ENCODE peak calls at places on chromosomes 1 and 21, in seven cellular contexts. Z, W, U, O, A, V and E are unnamed samples.

GRCh38 chr1:218646288-218646687 is 301.2 kb downstream of the TGFB2 start:
- DNase-seq in Z (no peak), W (no peak), U (no peak), O (no peak), A (no peak), V (no peak), E (no peak)

GRCh38 chr1:199774433-199775089 is 252.9 kb upstream of the NR5A2 start:
- DNase-seq in Z (peak), W (no peak), U (no peak), O (peak), A (no peak), V (no peak), E (no peak)

GRCh38 chr21:45022348-45022675 is 52.1 kb upstream of the ADARB1 start:
- DNase-seq in Z (no peak), W (no peak), U (no peak), O (no peak), A (peak), V (no peak), E (no peak)

GRCh38 chr1:160284220-160284781 is 632 bp downstream of the PEX19 start:
- DNase-seq in Z (peak), W (peak), U (no peak), O (peak), A (peak), V (peak), E (no peak)

GRCh38 chr1:200473698-200474371 is 64.0 kb upstream of the ZNF281 start:
- DNase-seq in Z (no peak), W (peak), U (no peak), O (no peak), A (no peak), V (peak), E (peak)

GRCh38 chr1:71053146-71053545 is 5.5 kb upstream of the PTGER3 start:
- DNase-seq in Z (peak), W (no peak), U (no peak), O (no peak), A (no peak), V (no peak), E (no peak)

GRCh38 chr1:6831368-6831767 is 46.1 kb downstream of the CAMTA1 start:
- DNase-seq in Z (peak), W (peak), U (no peak), O (no peak), A (no peak), V (peak), E (no peak)

GRCh38 chr1:157944666-157945280 is 48.7 kb upstream of the KIRREL1 start:
- DNase-seq in Z (no peak), W (no peak), U (no peak), O (no peak), A (peak), V (no peak), E (no peak)

GRCh38 chr1:40508375-40509341 is at the start of gene EXO5:
- DNase-seq in Z (peak), W (peak), U (peak), O (peak), A (peak), V (peak), E (peak)

GRCh38 chr1:22447581-22448215 is 4.0 kb upstream of the ZBTB40 start:
- DNase-seq in Z (peak), W (peak), U (no peak), O (peak), A (no peak), V (peak), E (no peak)

GRCh38 chr21:18493420-18493819 is 89.8 kb upstream of the TMPRSS15 start:
- DNase-seq in Z (peak), W (peak), U (no peak), O (peak), A (peak), V (no peak), E (no peak)

GRCh38 chr1:119440908-119441307 is 26.0 kb downstream of the HSD3B2 start:
- DNase-seq in Z (no peak), W (no peak), U (no peak), O (no peak), A (no peak), V (no peak), E (no peak)

GRCh38 chr1:199550384-199551067 is 477.0 kb upstream of the NR5A2 start:
- DNase-seq in Z (peak), W (peak), U (no peak), O (no peak), A (peak), V (peak), E (no peak)

GRCh38 chr1:201718346-201719202 is 110.4 kb upstream of the IPO9 start:
- DNase-seq in Z (no peak), W (no peak), U (no peak), O (no peak), A (no peak), V (no peak), E (no peak)

GRCh38 chr1:15364740-15365139 is 44.9 kb upstream of the EFHD2 start:
- DNase-seq in Z (peak), W (no peak), U (no peak), O (peak), A (no peak), V (no peak), E (no peak)

GRCh38 chr1:32627596-32628162 is 22.7 kb downstream of the ZBTB8OS start:
- DNase-seq in Z (no peak), W (peak), U (no peak), O (no peak), A (no peak), V (no peak), E (peak)

GRCh38 chr1:228758451-228758850 is 23.2 kb downstream of the RHOU start:
- DNase-seq in Z (no peak), W (no peak), U (no peak), O (no peak), A (no peak), V (no peak), E (no peak)

GRCh38 chr1:94661431-94661830 is 119.9 kb upstream of the F3 start:
- DNase-seq in Z (no peak), W (peak), U (no peak), O (no peak), A (no peak), V (no peak), E (no peak)

GRCh38 chr1:52365091-52365745 is 787 bp downstream of the CC2D1B start:
- DNase-seq in Z (peak), W (peak), U (peak), O (peak), A (peak), V (peak), E (no peak)

GRCh38 chr1:116128669-116129068 is 17.5 kb downstream of the MAB21L3 start:
- DNase-seq in Z (no peak), W (no peak), U (no peak), O (no peak), A (no peak), V (no peak), E (no peak)

GRCh38 chr1:198612471-198613265 is 26.2 kb upstream of the PTPRC start:
- DNase-seq in Z (no peak), W (no peak), U (no peak), O (no peak), A (no peak), V (no peak), E (no peak)

GRCh38 chr1:5408401-5408800 is 583.8 kb downstream of the NPHP4 start:
- DNase-seq in Z (no peak), W (no peak), U (no peak), O (no peak), A (no peak), V (no peak), E (no peak)

GRCh38 chr1:56520202-56520601 is 59.2 kb downstream of the PLPP3 start:
- DNase-seq in Z (peak), W (no peak), U (no peak), O (peak), A (no peak), V (no peak), E (no peak)

GRCh38 chr1:228987736-228988506 is 252.6 kb downstream of the RHOU start:
- DNase-seq in Z (no peak), W (no peak), U (no peak), O (no peak), A (no peak), V (no peak), E (no peak)

GRCh38 chr1:33002006-33002405 is 34.7 kb downstream of the AK2 start:
- DNase-seq in Z (no peak), W (no peak), U (no peak), O (no peak), A (no peak), V (no peak), E (no peak)

GRCh38 chr1:10632691-10633090 is 157.9 kb downstream of the PEX14 start:
- DNase-seq in Z (no peak), W (no peak), U (no peak), O (no peak), A (no peak), V (no peak), E (no peak)

GRCh38 chr1:110390096-110390495 is 730 bp downstream of the SLC16A4 start:
- DNase-seq in Z (peak), W (peak), U (peak), O (peak), A (peak), V (peak), E (no peak)

GRCh38 chr1:24996983-24997893 is 67.2 kb upstream of the RUNX3 start:
- DNase-seq in Z (no peak), W (no peak), U (no peak), O (no peak), A (no peak), V (no peak), E (peak)

GRCh38 chr1:19163261-19163660 is 46.8 kb downstream of the UBR4 start:
- DNase-seq in Z (peak), W (peak), U (no peak), O (no peak), A (no peak), V (peak), E (no peak)

DNA sequence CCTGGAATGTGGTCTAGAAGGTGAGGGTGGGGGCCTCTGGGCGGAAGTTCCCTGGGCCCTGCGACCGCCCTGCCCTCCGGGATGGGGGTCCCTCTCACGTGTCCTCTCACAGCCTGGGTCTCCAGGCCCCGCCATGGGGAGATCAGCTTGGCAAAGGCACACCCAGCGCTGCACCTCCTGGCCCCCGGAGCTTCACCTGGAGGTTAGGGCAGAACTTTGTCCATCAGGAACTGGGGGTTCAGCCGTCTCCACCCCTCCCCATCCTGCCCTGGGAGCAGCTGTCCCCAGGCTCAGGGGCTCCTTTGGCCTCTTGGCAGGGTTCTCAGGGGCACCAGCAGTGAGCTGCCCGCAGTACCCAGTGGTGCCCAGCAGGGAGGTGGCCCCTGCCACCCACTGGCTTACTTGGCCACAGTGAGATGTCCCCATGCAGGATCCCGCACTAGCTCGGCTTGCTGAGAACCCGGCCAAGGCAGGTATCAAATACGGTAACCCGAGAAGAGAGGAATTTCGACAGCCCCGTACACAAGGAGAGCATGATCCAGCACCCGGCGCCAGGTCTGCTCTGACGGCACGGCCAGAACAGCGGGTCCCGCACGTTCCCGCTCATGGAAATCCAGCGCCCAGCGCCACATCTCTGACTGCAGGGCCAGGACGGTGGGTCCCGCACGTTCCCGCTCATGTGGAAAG is 36.7 kb downstream of the RRP1 start:
- DNase-seq in Z (no peak), W (no peak), U (no peak), O (no peak), A (no peak), V (no peak), E (no peak)
- TF ChIP-seq CTCF in Z (peak), W (peak), U (peak), O (peak), A (no peak), V (peak), E (peak)

DNA sequence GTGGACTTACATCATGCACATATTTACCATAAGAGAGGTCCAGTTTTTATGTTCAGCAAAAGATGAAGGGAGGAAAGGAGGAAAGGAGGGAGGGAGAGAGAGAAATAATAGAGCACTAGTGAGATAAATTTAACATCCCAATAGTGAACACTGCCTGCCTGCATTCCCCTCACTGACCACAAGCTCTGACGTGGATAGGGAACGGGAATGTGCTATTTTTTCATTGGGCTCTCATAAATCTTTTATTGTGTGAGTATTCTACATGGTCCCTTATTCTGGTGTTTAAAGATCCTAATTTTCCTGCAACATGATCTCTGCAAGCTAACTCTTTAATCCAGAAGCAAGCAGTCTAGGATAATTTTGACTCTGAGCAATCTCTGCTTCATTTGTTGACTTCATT is 82.2 kb downstream of the TTC3 start:
- DNase-seq in Z (no peak), W (peak), U (no peak), O (no peak), A (no peak), V (no peak), E (no peak)
- TF ChIP-seq CTCF in Z (no peak), W (no peak), U (no peak), O (no peak), A (no peak), V (no peak), E (no peak)

DNA sequence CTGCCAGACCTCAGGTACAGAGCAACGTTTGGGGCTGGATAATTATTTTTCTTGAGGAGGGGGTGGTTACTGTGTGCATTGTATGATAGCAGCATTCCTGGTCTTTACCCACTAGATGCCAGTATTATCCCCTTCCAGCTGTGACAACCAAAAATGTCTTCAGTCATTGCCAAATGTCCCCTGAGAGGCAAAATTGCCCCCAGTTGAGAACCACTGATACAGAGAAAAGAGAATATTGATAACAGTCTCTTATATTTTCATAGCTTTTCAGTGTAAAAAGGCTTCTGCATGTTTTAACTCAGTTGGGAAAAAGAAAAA is 51.8 kb upstream of the SYT14 start:
- DNase-seq in Z (no peak), W (no peak), U (no peak), O (no peak), A (no peak), V (no peak), E (no peak)
- TF ChIP-seq CTCF in Z (peak), W (peak), U (no peak), O (no peak), A (peak), V (peak), E (no peak)

DNA sequence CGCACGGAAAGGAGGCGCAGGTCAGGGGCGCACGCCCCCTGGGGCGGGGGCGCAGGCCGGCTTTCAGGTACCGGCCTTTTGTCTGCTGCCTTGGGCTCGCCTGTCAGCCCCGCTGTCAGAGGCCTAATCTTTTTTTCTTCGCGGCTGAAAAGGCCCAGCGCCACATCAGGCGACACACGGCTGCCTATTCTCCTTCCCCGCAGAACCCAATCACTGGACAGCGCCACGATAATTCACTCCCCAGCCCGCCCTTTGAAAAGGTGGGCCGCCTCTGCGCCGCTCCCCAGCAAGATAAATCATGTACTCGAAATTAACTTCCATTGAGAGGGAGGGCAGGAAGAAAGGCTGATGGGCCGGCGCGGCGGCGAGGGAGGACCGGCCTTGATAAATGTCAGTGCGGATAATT is 42.6 kb downstream of the PRDM16 start:
- DNase-seq in Z (no peak), W (no peak), U (no peak), O (no peak), A (no peak), V (no peak), E (no peak)
- TF ChIP-seq CTCF in Z (no peak), W (no peak), U (no peak), O (no peak), A (no peak), V (no peak), E (no peak)

DNA sequence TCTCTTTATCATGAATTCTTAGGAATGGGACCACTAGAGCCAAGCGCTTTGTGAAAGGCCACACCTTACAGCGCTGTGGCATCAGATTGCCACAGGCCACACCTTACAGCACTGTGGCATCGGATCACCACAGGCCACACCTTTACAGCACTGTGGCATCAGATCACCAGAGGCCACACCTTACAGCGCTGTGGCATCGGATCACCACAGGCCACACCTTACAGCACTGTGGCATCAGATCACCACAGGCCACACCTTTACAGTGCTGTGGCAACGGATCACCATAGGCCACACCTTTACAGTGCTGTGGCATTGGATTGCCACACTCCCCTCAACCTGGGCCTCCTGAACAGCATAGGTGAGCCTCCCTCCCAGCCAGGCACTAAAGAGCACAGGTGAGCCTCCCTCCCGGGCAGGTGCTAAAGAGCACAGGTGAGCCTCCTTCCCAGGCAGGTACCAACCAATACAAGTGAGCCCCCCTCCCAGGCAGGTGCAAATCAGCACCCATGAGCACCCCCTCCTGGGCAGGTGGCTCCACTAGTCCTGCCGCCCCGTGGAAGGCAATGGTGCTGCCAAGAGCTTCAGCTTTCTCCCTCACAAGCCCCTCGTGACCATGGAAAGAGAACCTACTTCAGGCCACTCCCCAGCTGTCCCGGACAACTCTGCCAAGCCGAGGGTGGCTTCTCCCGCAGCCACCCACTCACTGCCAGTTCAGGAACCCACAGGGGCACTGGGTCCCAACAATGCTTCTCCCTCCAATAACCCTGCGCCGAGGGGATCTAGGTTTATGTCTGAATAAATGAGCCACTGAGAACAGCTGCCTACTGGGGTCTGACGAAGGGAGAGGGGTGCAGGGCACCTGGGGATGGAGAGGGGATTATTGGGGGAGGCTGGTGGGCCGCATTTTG is 46.7 kb downstream of the PRDM15 start:
- DNase-seq in Z (no peak), W (no peak), U (no peak), O (no peak), A (no peak), V (no peak), E (no peak)
- TF ChIP-seq CTCF in Z (no peak), W (no peak), U (no peak), O (no peak), A (no peak), V (no peak), E (no peak)

DNA sequence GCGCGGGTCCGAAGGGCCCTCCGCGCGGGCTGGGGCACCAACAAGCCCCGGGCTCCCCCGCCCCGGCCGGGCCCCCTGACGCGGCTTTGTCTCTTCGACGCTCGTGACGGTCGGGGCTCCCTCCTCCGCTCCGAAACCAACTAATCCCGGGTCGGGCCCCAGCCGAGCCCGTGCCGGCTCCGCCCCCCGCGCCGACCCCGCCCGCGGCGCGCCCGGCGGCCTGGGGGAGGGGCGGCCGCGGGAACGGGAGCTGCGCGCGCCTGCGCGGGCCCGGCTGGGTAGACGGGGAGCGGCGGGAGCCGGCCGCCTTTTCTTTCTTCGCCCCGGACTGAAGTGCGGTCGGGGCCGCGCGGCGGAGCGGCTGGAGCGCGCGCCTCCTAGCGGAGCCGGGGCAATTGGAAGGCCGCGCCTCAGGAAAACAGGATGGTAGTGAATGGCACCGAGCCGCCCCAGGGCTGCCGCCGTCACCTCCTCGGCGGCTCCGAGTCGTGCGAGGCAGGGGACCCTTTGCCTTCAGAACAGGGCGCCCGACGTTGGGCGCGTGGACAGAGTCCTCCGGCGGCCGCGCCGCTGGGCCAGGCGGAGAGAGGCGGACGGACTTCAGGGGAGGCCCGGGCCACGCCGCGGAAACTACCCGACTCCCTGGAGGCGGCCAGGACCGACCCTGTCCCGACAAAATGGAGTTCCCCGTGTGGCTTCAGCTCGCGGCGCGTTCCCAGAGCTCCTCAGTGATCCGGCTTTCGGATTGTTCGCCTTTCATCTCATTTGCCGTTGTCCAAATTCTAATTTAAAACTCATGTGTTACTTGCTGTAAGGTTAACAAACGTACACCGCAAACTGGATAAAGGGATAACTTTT is at the start of gene TP53BP2:
- DNase-seq in Z (peak), W (peak), U (peak), O (peak), A (peak), V (peak), E (peak)
- TF ChIP-seq CTCF in Z (peak), W (peak), U (peak), O (peak), A (peak), V (peak), E (peak)

DNA sequence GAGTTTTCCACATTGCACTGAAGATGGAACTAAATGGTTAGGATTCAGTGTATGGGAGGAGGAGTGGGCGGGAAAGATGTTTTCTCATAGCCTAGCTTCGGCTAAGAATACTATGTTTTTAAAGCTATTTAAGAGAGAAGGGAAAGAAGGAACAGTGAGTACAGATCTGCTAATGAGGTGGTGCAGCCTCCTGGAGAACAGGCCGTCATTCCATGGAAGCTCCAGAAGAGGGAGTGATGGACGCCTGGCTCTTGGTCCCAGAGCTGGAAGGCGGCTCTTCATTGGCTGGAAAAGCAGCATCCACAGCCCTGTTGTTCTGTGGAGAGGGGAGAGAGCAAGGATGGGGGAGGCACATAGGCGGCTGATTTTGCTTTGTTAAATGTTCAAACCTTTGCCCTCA is 6.9 kb downstream of the CAMK1G start:
- DNase-seq in Z (no peak), W (no peak), U (no peak), O (no peak), A (peak), V (no peak), E (no peak)
- TF ChIP-seq CTCF in Z (no peak), W (peak), U (peak), O (peak), A (peak), V (peak), E (no peak)